ENCODE peak calls at places on chromosomes 13 and 19, in seven cellular contexts. D, B, I, R, X, C and Y are unnamed samples.

GRCh38 chr13:27622102-27622820 is 569 bp downstream of the POLR1D start:
- DNase-seq in D (no peak), C (no peak), X (no peak), R (peak; percentile 5), I (peak; percentile 24), B (no peak), Y (no peak)

GRCh38 chr19:2648528-2648937 is 54.0 kb downstream of the GNG7 start:
- DNase-seq in R (peak; percentile 83), C (peak; percentile 49), I (peak; percentile 84), B (peak; percentile 72), D (peak; percentile 76), X (peak; percentile 77), Y (peak; percentile 73)

GRCh38 chr13:91946498-91947070 is 548.2 kb downstream of the GPC5 start:
- DNase-seq in X (no peak), R (peak; percentile 23), I (peak; percentile 16), C (no peak), B (no peak), D (peak; percentile 33), Y (no peak)

GRCh38 chr19:29484876-29485275 is 40.9 kb upstream of the VSTM2B start:
- DNase-seq in B (no peak), D (no peak), C (no peak), R (no peak), X (no peak), I (no peak), Y (no peak)

GRCh38 chr19:55667511-55667910 is 7.5 kb upstream of the EPN1 start:
- DNase-seq in X (no peak), R (no peak), D (no peak), I (no peak), C (no peak), B (no peak), Y (no peak)

GRCh38 chr19:46126086-46126485 is 1.6 kb upstream of the IGFL3 start:
- DNase-seq in X (no peak), D (no peak), R (no peak), C (no peak), B (no peak), I (no peak), Y (no peak)

GRCh38 chr13:98897706-98898105 is 80.2 kb downstream of the DOCK9 start:
- DNase-seq in R (no peak), I (no peak), B (no peak), D (no peak), C (no peak), X (no peak), Y (no peak)

GRCh38 chr19:34573226-34573864 is 91.8 kb downstream of the WTIP start:
- DNase-seq in D (no peak), C (no peak), B (no peak), I (no peak), R (no peak), X (no peak), Y (no peak)

GRCh38 chr19:42111811-42112210 is 20.4 kb downstream of the POU2F2 start:
- DNase-seq in D (no peak), I (no peak), X (no peak), B (no peak), C (no peak), R (no peak), Y (no peak)

GRCh38 chr13:99545979-99546378 is 44.7 kb downstream of the TM9SF2 start:
- DNase-seq in C (no peak), D (no peak), R (no peak), X (no peak), B (no peak), I (no peak), Y (no peak)

GRCh38 chr19:19552811-19553210 is 14.7 kb downstream of the CILP2 start:
- DNase-seq in R (peak; percentile 45), B (no peak), I (peak; percentile 72), C (no peak), X (peak; percentile 36), D (no peak), Y (no peak)

GRCh38 chr13:99197257-99197651 is 3.4 kb upstream of the UBAC2 start:
- DNase-seq in I (no peak), B (no peak), R (peak; percentile 77), C (no peak), D (no peak), X (no peak), Y (no peak)

GRCh38 chr13:51541037-51541436 is 43.2 kb upstream of the WDFY2 start:
- DNase-seq in X (no peak), D (no peak), C (no peak), B (no peak), I (no peak), R (no peak), Y (no peak)

GRCh38 chr19:41699231-41699967 is 9.0 kb upstream of the CEACAM5 start:
- DNase-seq in D (no peak), I (no peak), X (no peak), C (no peak), R (no peak), B (no peak), Y (no peak)

GRCh38 chr13:109385161-109385560 is 401.2 kb downstream of the IRS2 start:
- DNase-seq in X (no peak), I (no peak), B (no peak), C (no peak), R (no peak), D (no peak), Y (no peak)

GRCh38 chr19:51060973-51061372 is 3.9 kb downstream of the KLK13 start:
- DNase-seq in I (no peak), C (no peak), D (no peak), X (no peak), R (no peak), B (no peak), Y (no peak)

GRCh38 chr19:13974073-13974472 is 21.8 kb downstream of the DCAF15 start:
- DNase-seq in I (peak; percentile 52), R (peak; percentile 27), X (peak; percentile 49), B (no peak), C (no peak), D (peak; percentile 90), Y (no peak)

GRCh38 chr13:90696656-90697055 is 650.8 kb upstream of the MIR17HG start:
- DNase-seq in R (peak; percentile 67), C (no peak), B (no peak), I (no peak), D (no peak), X (no peak), Y (no peak)

GRCh38 chr13:34161829-34162544 is 344.0 kb downstream of the RFC3 start:
- DNase-seq in I (peak; percentile 46), D (no peak), C (peak; percentile 37), R (peak; percentile 77), X (no peak), B (no peak), Y (no peak)

GRCh38 chr19:5877427-5877826 is 7.1 kb upstream of the FUT5 start:
- DNase-seq in D (no peak), I (no peak), R (no peak), B (no peak), X (no peak), C (no peak), Y (no peak)

GRCh38 chr19:56014765-56015164 is 28.2 kb downstream of the NLRP5 start:
- DNase-seq in B (no peak), C (no peak), D (no peak), I (no peak), R (no peak), X (no peak), Y (no peak)

GRCh38 chr13:27170521-27171243 is 929 bp downstream of the USP12 start:
- DNase-seq in C (no peak), D (no peak), R (peak; percentile 26), B (peak; percentile 50), X (peak; percentile 25), I (peak; percentile 69), Y (peak; percentile 42)

GRCh38 chr13:70183041-70183440 is 74.8 kb upstream of the KLHL1 start:
- DNase-seq in R (peak; percentile 2), D (no peak), B (no peak), C (no peak), I (no peak), X (no peak), Y (no peak)

GRCh38 chr13:113656015-113656588 is 1.9 kb downstream of the ATP4B start:
- DNase-seq in B (no peak), X (no peak), C (no peak), D (no peak), I (no peak), R (no peak), Y (no peak)